ENCODE peak calls at places on chromosomes 2 and 18, in ten cellular contexts. T is osteoblast; Y is CD4-positive, CD25-positive, alpha-beta regulatory T cell; H is mesendoderm; K is spleen; A is transverse colon; W is HCT116; U is naive thymus-derived CD4-positive, alpha-beta T cell; Z is left ventricle myocardium inferior; P is pancreas. J is an unnamed sample.

GRCh38 chr2:129752686-129753085 is 226.8 kb upstream of the RAB6C start:
- DNase-seq in T (no peak), Y (no peak), H (no peak), K (peak; percentile 39), A (no peak), W (no peak), U (no peak), Z (no peak), P (no peak), J (no peak)

GRCh38 chr2:12923907-12924610 is 207.3 kb downstream of the TRIB2 start:
- DNase-seq in T (peak; percentile 97), Y (no peak), H (no peak), K (no peak), A (no peak), W (no peak), U (no peak), Z (no peak), P (no peak), J (no peak)

GRCh38 chr2:194822657-194823056 is 834.4 kb upstream of the SLC39A10 start:
- DNase-seq in T (no peak), Y (no peak), H (peak; percentile 55), K (no peak), A (no peak), W (peak; percentile 18), U (no peak), Z (no peak), P (no peak), J (no peak)

GRCh38 chr2:31945572-31945935 is 65.3 kb downstream of the MEMO1 start:
- DNase-seq in T (no peak), Y (no peak), H (peak; percentile 32), K (no peak), A (no peak), W (no peak), U (no peak), Z (no peak), P (no peak), J (no peak)

GRCh38 chr18:58578321-58578720 is 50.6 kb downstream of the ALPK2 start:
- DNase-seq in T (no peak), Y (no peak), H (no peak), K (no peak), A (no peak), W (no peak), U (peak; percentile 20), Z (no peak), P (no peak), J (no peak)

GRCh38 chr2:88628569-88628939 is 1.3 kb upstream of the EIF2AK3 start:
- DNase-seq in T (no peak), Y (no peak), H (no peak), K (no peak), A (no peak), W (no peak), U (no peak), Z (no peak), P (peak; percentile 36), J (no peak)

GRCh38 chr2:1767939-1768691 is 23.8 kb upstream of the PXDN start:
- DNase-seq in T (peak; percentile 62), Y (no peak), H (no peak), K (no peak), A (no peak), W (no peak), U (no peak), Z (no peak), P (no peak), J (no peak)

GRCh38 chr2:61423714-61424113 is 47.2 kb downstream of the USP34 start:
- DNase-seq in T (no peak), Y (no peak), H (no peak), K (no peak), A (no peak), W (no peak), U (no peak), Z (no peak), P (no peak), J (no peak)

GRCh38 chr2:64367868-64368267 is 86.1 kb upstream of the LGALSL start:
- DNase-seq in T (no peak), Y (no peak), H (no peak), K (no peak), A (no peak), W (no peak), U (no peak), Z (no peak), P (no peak), J (no peak)

GRCh38 chr2:226477221-226478120 is 322.1 kb downstream of the IRS1 start:
- DNase-seq in T (no peak), Y (no peak), H (peak; percentile 11), K (no peak), A (peak; percentile 12), W (no peak), U (no peak), Z (no peak), P (no peak), J (no peak)

GRCh38 chr2:119461811-119462210 is 30.2 kb downstream of the TMEM37 start:
- DNase-seq in T (peak; percentile 15), Y (no peak), H (no peak), K (peak; percentile 39), A (no peak), W (no peak), U (no peak), Z (no peak), P (no peak), J (no peak)

GRCh38 chr2:119463990-119464389 is 32.3 kb downstream of the TMEM37 start:
- DNase-seq in T (no peak), Y (no peak), H (no peak), K (no peak), A (no peak), W (no peak), U (no peak), Z (no peak), P (no peak), J (no peak)

GRCh38 chr2:119462574-119462973 is 30.9 kb downstream of the TMEM37 start:
- DNase-seq in T (no peak), Y (no peak), H (no peak), K (no peak), A (no peak), W (no peak), U (no peak), Z (no peak), P (no peak), J (no peak)

GRCh38 chr2:119464977-119465376 is 33.3 kb downstream of the TMEM37 start:
- DNase-seq in T (no peak), Y (no peak), H (peak; percentile 57), K (no peak), A (no peak), W (no peak), U (no peak), Z (no peak), P (no peak), J (no peak)

GRCh38 chr2:119463136-119463535 is 31.5 kb downstream of the TMEM37 start:
- DNase-seq in T (peak; percentile 54), Y (no peak), H (no peak), K (no peak), A (no peak), W (no peak), U (no peak), Z (no peak), P (no peak), J (no peak)
- H3K4me1 ChIP-seq in T (peaks cover 11% of the 10 kb centered on the region), Y (no peaks in the 10 kb centered on the region), H (no peaks in the 10 kb centered on the region), K (no peaks in the 10 kb centered on the region), A (no peaks in the 10 kb centered on the region), W (peaks cover under 1% of the 10 kb centered on the region), U (no peaks in the 10 kb centered on the region), Z (peaks cover 3% of the 10 kb centered on the region), P (no peaks in the 10 kb centered on the region), J (no peaks in the 10 kb centered on the region)

DNA sequence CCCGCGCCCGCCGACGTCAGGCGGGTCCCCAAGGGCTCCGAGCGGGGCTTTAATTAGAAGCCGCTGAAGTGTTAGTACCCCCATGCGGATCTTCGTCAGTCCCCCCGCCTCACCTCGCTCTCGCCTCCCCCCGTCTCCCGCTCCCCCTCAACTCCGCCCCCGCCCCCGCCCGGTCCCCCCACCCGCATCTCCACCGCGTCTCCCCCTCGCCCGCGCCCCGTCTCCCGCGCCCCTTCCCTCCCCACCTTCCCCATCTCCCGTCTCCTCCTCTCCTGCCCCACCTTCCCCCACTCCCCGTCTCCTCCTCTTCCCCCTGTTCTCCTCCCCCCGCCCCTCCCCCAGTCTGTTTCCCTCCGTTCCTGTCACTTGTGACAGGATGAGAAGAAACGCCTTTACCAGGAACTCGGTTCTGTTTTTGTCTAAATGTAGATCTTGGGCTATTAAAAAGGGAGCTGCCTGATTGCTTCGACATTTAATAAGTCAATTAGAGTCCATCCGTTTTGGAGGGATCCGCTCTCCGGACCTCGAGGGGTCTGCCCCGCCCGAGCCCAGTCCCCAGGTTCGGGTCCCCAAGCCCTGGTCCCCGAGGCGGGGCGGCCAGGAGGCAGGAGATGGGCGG is 961 bp upstream of the ALKAL2 start:
- DNase-seq in T (peak; percentile 69), Y (no peak), H (peak; percentile 72), K (no peak), A (no peak), W (no peak), U (no peak), Z (no peak), P (peak; percentile 58), J (no peak)
- H3K27me3 ChIP-seq in T (peaks cover 35% of the 10 kb centered on the region), Y (peaks cover 24% of the 10 kb centered on the region), H (peaks cover 1% of the 10 kb centered on the region), K (peaks cover 55% of the 10 kb centered on the region), A (peaks cover 55% of the 10 kb centered on the region), W (no peaks in the 10 kb centered on the region), U (peaks cover 8% of the 10 kb centered on the region), Z (peaks cover 63% of the 10 kb centered on the region), P (no peaks in the 10 kb centered on the region), J (peaks cover 6% of the 10 kb centered on the region)

DNA sequence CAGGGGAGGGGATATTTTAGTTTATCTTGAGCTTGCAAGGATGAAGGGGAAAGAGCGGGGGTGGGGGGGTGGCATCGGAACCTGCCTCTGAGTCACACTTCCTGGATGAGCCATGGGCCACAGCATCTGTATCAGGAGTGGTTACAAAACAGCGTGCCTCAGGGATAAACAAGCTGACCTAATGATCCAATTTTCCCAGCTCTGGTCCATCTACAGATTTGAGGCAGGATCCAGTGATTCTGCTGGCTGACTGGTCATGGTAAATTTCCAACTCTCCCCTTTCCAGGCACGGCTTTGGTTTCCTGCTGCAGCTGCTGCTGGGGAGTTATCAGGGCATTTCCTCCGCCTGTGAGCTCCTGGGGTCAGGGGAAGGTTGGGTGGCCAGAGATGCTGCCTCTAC is 4.8 kb upstream of the HPCAL1 start:
- DNase-seq in T (peak; percentile 97), Y (no peak), H (peak; percentile 72), K (no peak), A (peak; percentile 59), W (peak; percentile 34), U (no peak), Z (no peak), P (no peak), J (no peak)
- H3K27ac ChIP-seq in T (peak overlapping the region; percentile 53), Y (no peak overlapping the region), H (no peak overlapping the region), K (peak overlapping the region; percentile 39), A (peak overlapping the region; percentile 50), W (peak overlapping the region; percentile 30), U (peak overlapping the region; percentile 22), Z (peak overlapping the region; percentile 55), P (no peak overlapping the region), J (peak overlapping the region; percentile 22)

DNA sequence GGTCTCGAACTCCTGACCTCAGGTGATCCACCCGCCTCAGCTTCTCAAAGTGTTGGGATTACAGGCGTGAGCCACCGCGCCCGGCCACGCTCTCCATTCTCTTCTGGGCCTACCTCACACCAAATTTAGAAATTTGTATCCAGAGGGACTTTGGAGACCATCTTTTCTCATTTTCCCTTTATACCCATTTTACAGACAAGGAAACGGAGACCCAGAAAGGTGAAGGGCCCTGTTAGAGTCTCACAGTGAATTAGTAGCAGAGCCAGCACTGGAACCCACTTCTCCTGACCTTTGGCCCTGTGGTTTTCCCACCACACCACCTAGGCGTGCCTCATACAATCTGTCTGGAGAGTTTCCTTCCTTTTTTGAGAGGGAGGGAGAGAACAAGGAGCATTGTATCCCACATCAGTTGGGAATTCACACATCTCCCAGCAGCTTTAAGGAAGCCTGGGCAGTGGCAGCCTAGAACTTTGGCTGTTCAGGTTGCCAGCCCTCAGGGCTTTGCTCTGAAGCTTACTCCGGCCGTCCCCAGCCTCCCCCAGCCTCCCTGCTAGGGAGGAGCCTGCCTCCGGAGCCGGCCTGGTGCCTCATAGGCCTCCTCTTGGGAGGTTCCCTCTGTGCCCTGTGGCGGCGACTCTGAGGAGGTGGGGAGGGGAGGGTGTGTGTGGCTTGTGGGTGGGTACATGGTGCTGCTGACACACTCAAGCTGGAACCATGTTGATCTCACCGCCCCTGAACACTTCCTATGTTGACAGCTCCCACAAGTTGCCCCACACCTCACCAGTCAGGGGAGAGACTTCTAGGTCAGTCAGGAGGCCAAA is 13.8 kb downstream of the FOSL2 start:
- DNase-seq in T (peak; percentile 94), Y (no peak), H (peak; percentile 40), K (peak; percentile 93), A (peak; percentile 62), W (no peak), U (peak; percentile 19), Z (no peak), P (no peak), J (peak; percentile 65)
- H3K4me1 ChIP-seq in T (peaks cover 73% of the 10 kb centered on the region), Y (peaks cover 58% of the 10 kb centered on the region), H (no peaks in the 10 kb centered on the region), K (peaks cover 100% of the 10 kb centered on the region), A (peaks cover 32% of the 10 kb centered on the region), W (peaks cover 55% of the 10 kb centered on the region), U (peaks cover 63% of the 10 kb centered on the region), Z (peaks cover 69% of the 10 kb centered on the region), P (no peaks in the 10 kb centered on the region), J (peaks cover 3% of the 10 kb centered on the region)

J was measured in lung.